ENCODE peak calls at places on chromosomes 3 and 15, in four cellular contexts. One of them, this sample, is unnamed.

GRCh38 chr3:37171144-37171543 is 3.2 kb downstream of the LRRFIP2 start:
- DNase-seq in GM12891: no peak
- DNase-seq in body of pancreas: no peak
- DNase-seq in NB4: peak; percentile 7
- DNase-seq in this sample: no peak

GRCh38 chr3:196097373-196098154 is 15.7 kb upstream of the TFRC start:
- DNase-seq in body of pancreas: no peak
- DNase-seq in GM12891: no peak
- DNase-seq in NB4: no peak
- DNase-seq in this sample: no peak

GRCh38 chr3:182165234-182165633 is 453.5 kb downstream of the SOX2 start:
- DNase-seq in body of pancreas: no peak
- DNase-seq in NB4: no peak
- DNase-seq in GM12891: no peak
- DNase-seq in this sample: no peak

GRCh38 chr3:18443670-18444596 is 18.8 kb upstream of the SATB1 start:
- DNase-seq in GM12891: peak; percentile 2
- DNase-seq in NB4: peak; percentile 50
- DNase-seq in body of pancreas: peak; percentile 41
- DNase-seq in this sample: no peak

GRCh38 chr3:35224571-35225280 is 414.6 kb upstream of the ARPP21 start:
- DNase-seq in GM12891: no peak
- DNase-seq in NB4: no peak
- DNase-seq in body of pancreas: no peak
- DNase-seq in this sample: no peak

GRCh38 chr3:126493731-126494130 is 18.0 kb upstream of the ZXDC start:
- DNase-seq in GM12891: no peak
- DNase-seq in NB4: peak; percentile 65
- DNase-seq in body of pancreas: no peak
- DNase-seq in this sample: no peak

GRCh38 chr3:58414538-58415197 is 19.0 kb downstream of the PDHB start:
- DNase-seq in body of pancreas: peak; percentile 41
- DNase-seq in GM12891: no peak
- DNase-seq in NB4: peak; percentile 62
- DNase-seq in this sample: peak; percentile 76

GRCh38 chr3:133828576-133829309 is 23.1 kb downstream of the SRPRB start:
- DNase-seq in GM12891: no peak
- DNase-seq in body of pancreas: no peak
- DNase-seq in NB4: no peak
- DNase-seq in this sample: no peak

GRCh38 chr15:62047278-62047847 is 12.9 kb downstream of the VPS13C start:
- DNase-seq in body of pancreas: no peak
- DNase-seq in NB4: no peak
- DNase-seq in GM12891: no peak
- DNase-seq in this sample: no peak

GRCh38 chr15:58200739-58201138 is 62.6 kb downstream of the AQP9 start:
- DNase-seq in NB4: no peak
- DNase-seq in body of pancreas: no peak
- DNase-seq in GM12891: no peak
- DNase-seq in this sample: no peak

GRCh38 chr15:45187894-45188830 is at the start of gene SHF:
- DNase-seq in NB4: peak; percentile 49
- DNase-seq in GM12891: no peak
- DNase-seq in body of pancreas: peak; percentile 64
- DNase-seq in this sample: peak; percentile 16

GRCh38 chr15:41494922-41495735 is 1.5 kb downstream of the ITPKA start:
- DNase-seq in body of pancreas: no peak
- DNase-seq in NB4: no peak
- DNase-seq in GM12891: no peak
- DNase-seq in this sample: peak; percentile 15

GRCh38 chr3:16264174-16264707 is 502 bp downstream of the DPH3 start:
- DNase-seq in NB4: no peak
- DNase-seq in body of pancreas: no peak
- DNase-seq in GM12891: no peak
- DNase-seq in this sample: no peak

GRCh38 chr15:53535886-53536285 is 223.6 kb downstream of the WDR72 start:
- DNase-seq in GM12891: no peak
- DNase-seq in NB4: no peak
- DNase-seq in body of pancreas: no peak
- DNase-seq in this sample: no peak

GRCh38 chr3:13064964-13065363 is 8.3 kb downstream of the IQSEC1 start:
- DNase-seq in NB4: no peak
- DNase-seq in GM12891: no peak
- DNase-seq in body of pancreas: no peak
- DNase-seq in this sample: no peak

GRCh38 chr3:84547971-84548970 is 410.5 kb upstream of the CADM2 start:
- DNase-seq in GM12891: peak; percentile 1
- DNase-seq in NB4: peak; percentile 36
- DNase-seq in body of pancreas: peak; percentile 65
- DNase-seq in this sample: no peak

GRCh38 chr3:4750306-4751056 is 228.8 kb upstream of the BHLHE40 start:
- DNase-seq in GM12891: no peak
- DNase-seq in body of pancreas: no peak
- DNase-seq in NB4: peak; percentile 68
- DNase-seq in this sample: no peak

GRCh38 chr15:77907824-77908751 is 169.4 kb downstream of the TBC1D2B start:
- DNase-seq in body of pancreas: peak; percentile 71
- DNase-seq in NB4: peak; percentile 85
- DNase-seq in GM12891: no peak
- DNase-seq in this sample: peak; percentile 39

GRCh38 chr3:116052602-116053001 is 392.7 kb downstream of the LSAMP start:
- DNase-seq in GM12891: no peak
- DNase-seq in NB4: no peak
- DNase-seq in body of pancreas: no peak
- DNase-seq in this sample: no peak

GRCh38 chr3:62446337-62446940 is 73.1 kb upstream of the FEZF2 start:
- DNase-seq in GM12891: no peak
- DNase-seq in NB4: no peak
- DNase-seq in body of pancreas: no peak
- DNase-seq in this sample: no peak

GRCh38 chr15:67405208-67406191 is 115.4 kb upstream of the C15orf61 start:
- DNase-seq in body of pancreas: peak; percentile 39
- DNase-seq in GM12891: no peak
- DNase-seq in NB4: no peak
- DNase-seq in this sample: no peak

GRCh38 chr3:190320594-190321362 is 1.5 kb downstream of the CLDN1 start:
- DNase-seq in NB4: no peak
- DNase-seq in body of pancreas: no peak
- DNase-seq in GM12891: no peak
- DNase-seq in this sample: no peak

GRCh38 chr3:37864904-37865303 is 3.2 kb downstream of the CTDSPL start:
- DNase-seq in GM12891: no peak
- DNase-seq in body of pancreas: no peak
- DNase-seq in NB4: no peak
- DNase-seq in this sample: no peak

GRCh38 chr3:190709351-190709773 is 153.1 kb downstream of the GMNC start:
- DNase-seq in body of pancreas: no peak
- DNase-seq in GM12891: no peak
- DNase-seq in NB4: no peak
- DNase-seq in this sample: no peak

GRCh38 chr15:42385206-42385979 is 26.1 kb downstream of the CAPN3 start:
- DNase-seq in body of pancreas: no peak
- DNase-seq in NB4: peak; percentile 76
- DNase-seq in GM12891: no peak
- DNase-seq in this sample: peak; percentile 60

GRCh38 chr3:124363451-124363850 is 366.8 kb upstream of the UMPS start:
- DNase-seq in GM12891: no peak
- DNase-seq in NB4: no peak
- DNase-seq in body of pancreas: no peak
- DNase-seq in this sample: no peak

GRCh38 chr3:73294532-73294931 is 233.1 kb downstream of the EBLN2 start:
- DNase-seq in GM12891: no peak
- DNase-seq in body of pancreas: no peak
- DNase-seq in NB4: no peak
- DNase-seq in this sample: no peak

GRCh38 chr3:57112206-57112605 is 51.7 kb downstream of the SPATA12 start:
- DNase-seq in body of pancreas: no peak
- DNase-seq in GM12891: no peak
- DNase-seq in NB4: peak; percentile 28
- DNase-seq in this sample: no peak

DNA sequence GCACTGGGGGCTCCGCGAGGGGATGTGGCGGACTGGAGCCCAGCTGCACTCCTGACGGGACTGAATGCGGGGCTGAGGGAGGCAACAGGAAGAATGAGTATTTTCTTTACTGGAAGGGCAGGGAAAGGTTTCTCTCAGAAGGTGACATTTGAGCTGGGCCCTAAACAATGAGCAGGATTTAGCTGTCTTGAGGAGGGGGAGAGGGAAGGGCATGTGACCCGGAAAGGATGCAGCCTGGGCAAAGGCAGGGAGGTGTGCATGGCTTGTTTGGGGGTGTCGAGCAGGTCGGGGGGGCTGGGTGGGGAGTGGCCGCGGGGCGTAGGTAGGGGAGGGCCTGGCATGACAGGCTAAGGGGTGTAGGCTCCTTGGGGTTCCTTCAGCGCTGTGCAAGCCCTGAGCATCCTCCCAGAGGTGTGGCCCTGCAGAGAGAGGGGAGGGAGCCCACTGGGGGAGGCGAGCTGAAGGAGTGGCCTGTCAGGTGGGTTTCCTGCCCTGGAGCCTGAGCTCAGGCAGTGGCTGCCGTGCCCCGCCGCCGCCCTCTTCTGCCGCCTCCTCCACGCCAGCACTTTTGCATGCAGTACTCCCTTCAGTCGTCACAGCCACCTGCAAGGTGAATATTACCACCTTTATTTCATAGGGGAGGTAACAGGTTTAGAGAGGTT is 17.2 kb upstream of the ANKDD1A start:
- DNase-seq in NB4: peak; percentile 53
- DNase-seq in GM12891: peak; percentile 59
- DNase-seq in body of pancreas: no peak
- DNase-seq in this sample: peak; percentile 32
- TF ChIP-seq POLR2A in NB4: no peak
- TF ChIP-seq POLR2A in GM12891: peak; percentile 59
- TF ChIP-seq POLR2A in body of pancreas: no peak
- TF ChIP-seq POLR2A in this sample: no peak

GRCh38 chr3:138863776-138864113 is 29.0 kb upstream of the PIK3CB start:
- DNase-seq in GM12891: no peak
- DNase-seq in NB4: peak; percentile 16
- DNase-seq in body of pancreas: no peak
- DNase-seq in this sample: no peak

GRCh38 chr3:138867996-138868395 is 33.3 kb upstream of the PIK3CB start:
- DNase-seq in NB4: no peak
- DNase-seq in GM12891: no peak
- DNase-seq in body of pancreas: no peak
- DNase-seq in this sample: no peak

GRCh38 chr3:138862531-138862923 is 27.8 kb upstream of the PIK3CB start:
- DNase-seq in body of pancreas: peak; percentile 85
- DNase-seq in NB4: peak; percentile 81
- DNase-seq in GM12891: no peak
- DNase-seq in this sample: no peak

GRCh38 chr3:138861755-138862333 is 27.1 kb upstream of the PIK3CB start:
- DNase-seq in NB4: peak; percentile 16
- DNase-seq in GM12891: no peak
- DNase-seq in body of pancreas: no peak
- DNase-seq in this sample: no peak

GRCh38 chr3:138862924-138863775 is 28.4 kb upstream of the PIK3CB start:
- DNase-seq in body of pancreas: peak; percentile 87
- DNase-seq in GM12891: no peak
- DNase-seq in NB4: peak; percentile 79
- DNase-seq in this sample: no peak
- TF ChIP-seq POLR2A in body of pancreas: peak; percentile 47
- TF ChIP-seq POLR2A in GM12891: no peak
- TF ChIP-seq POLR2A in NB4: no peak
- TF ChIP-seq POLR2A in this sample: no peak

GRCh38 chr3:141266186-141266585 is 34.6 kb downstream of the PXYLP1 start:
- DNase-seq in GM12891: no peak
- DNase-seq in NB4: no peak
- DNase-seq in body of pancreas: no peak
- DNase-seq in this sample: no peak

GRCh38 chr3:141268791-141269190 is 37.2 kb downstream of the PXYLP1 start:
- DNase-seq in body of pancreas: no peak
- DNase-seq in GM12891: no peak
- DNase-seq in NB4: no peak
- DNase-seq in this sample: no peak

GRCh38 chr3:141271279-141272033 is 39.8 kb downstream of the PXYLP1 start:
- DNase-seq in NB4: peak; percentile 13
- DNase-seq in body of pancreas: no peak
- DNase-seq in GM12891: no peak
- DNase-seq in this sample: no peak

GRCh38 chr3:141268281-141268680 is 36.7 kb downstream of the PXYLP1 start:
- DNase-seq in body of pancreas: no peak
- DNase-seq in NB4: no peak
- DNase-seq in GM12891: no peak
- DNase-seq in this sample: no peak

DNA sequence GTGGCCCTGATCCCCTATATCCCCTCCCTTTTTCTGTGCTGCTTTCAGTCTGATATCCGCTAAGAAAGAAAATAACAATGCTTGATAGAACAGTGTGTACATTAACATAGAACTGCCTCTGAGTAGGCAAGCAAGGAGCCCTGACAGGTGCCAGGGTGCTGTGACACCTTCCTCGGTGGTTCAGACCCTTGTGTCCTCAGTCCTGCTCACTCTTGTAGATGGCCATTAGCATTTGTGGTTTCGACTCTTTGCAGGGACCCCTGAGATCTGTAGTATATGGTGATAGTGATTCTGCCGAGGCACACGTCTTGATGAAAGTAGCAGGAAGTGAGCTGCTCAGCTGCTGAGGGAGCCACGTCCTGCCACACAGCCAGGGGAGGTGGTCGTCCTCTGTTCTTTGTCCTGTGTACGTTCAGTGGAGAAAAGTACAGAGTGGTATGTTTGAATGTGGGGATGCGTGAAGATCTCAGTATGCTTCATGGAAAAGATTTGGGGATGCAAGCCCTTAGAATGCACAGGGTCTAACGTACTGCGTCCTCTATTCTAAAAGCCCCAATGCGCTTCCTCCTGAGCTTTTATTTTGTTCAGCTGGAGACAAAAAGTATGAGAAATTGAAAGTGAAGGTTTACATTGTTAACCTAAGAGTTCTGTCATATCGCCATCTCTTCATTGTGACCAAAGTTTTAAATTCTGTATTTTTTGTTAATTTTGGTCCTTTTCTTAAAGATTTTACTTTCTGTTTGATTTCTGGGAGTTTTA is 35.4 kb downstream of the PXYLP1 start:
- DNase-seq in GM12891: peak; percentile 46
- DNase-seq in body of pancreas: no peak
- DNase-seq in NB4: no peak
- DNase-seq in this sample: no peak
- TF ChIP-seq POLR2A in GM12891: no peak
- TF ChIP-seq POLR2A in body of pancreas: no peak
- TF ChIP-seq POLR2A in NB4: no peak
- TF ChIP-seq POLR2A in this sample: no peak

GRCh38 chr3:98680723-98681122 is 82.4 kb upstream of the ST3GAL6 start:
- DNase-seq in NB4: no peak
- DNase-seq in body of pancreas: no peak
- DNase-seq in GM12891: no peak
- DNase-seq in this sample: no peak
- TF ChIP-seq POLR2A in NB4: no peak
- TF ChIP-seq POLR2A in body of pancreas: no peak
- TF ChIP-seq POLR2A in GM12891: no peak
- TF ChIP-seq POLR2A in this sample: no peak